ENCODE peak calls at places on chromosomes 6 and 20, in six cellular contexts. T is activated CD8-positive, alpha-beta memory T cell treated with anti-CD3 and anti-CD28 coated beads for 48 hours; Y is HEK293T; I is AG04450; S is ELF-1; F is tibial artery. K is an unnamed sample.

GRCh38 chr6:12538881-12539357 is 177.6 kb upstream of the PHACTR1 start:
- DNase-seq in F (peak), I (no peak), T (no peak), S (peak), Y (no peak), K (no peak)

GRCh38 chr6:104688283-104688969 is 171.3 kb downstream of the HACE1 start:
- DNase-seq in F (no peak), T (no peak), I (no peak), Y (no peak), S (no peak), K (no peak)

GRCh38 chr6:26012061-26012460 is 49.5 kb downstream of the TRIM38 start:
- DNase-seq in T (no peak), Y (no peak), F (no peak), I (no peak), S (no peak), K (no peak)

GRCh38 chr6:139029470-139030210 is 1.1 kb downstream of the ABRACL start:
- DNase-seq in S (peak), Y (peak), I (peak), F (peak), T (no peak), K (peak)

GRCh38 chr20:4864292-4864691 is 137.0 kb downstream of the SLC23A2 start:
- DNase-seq in Y (no peak), T (no peak), S (no peak), I (no peak), F (no peak), K (no peak)

GRCh38 chr6:99836471-99836870 is 157.6 kb downstream of the MCHR2 start:
- DNase-seq in T (no peak), Y (no peak), F (no peak), S (no peak), I (no peak), K (no peak)

GRCh38 chr6:2035046-2035445 is 210.4 kb downstream of the GMDS start:
- DNase-seq in S (no peak), T (no peak), F (no peak), Y (no peak), I (no peak), K (no peak)

GRCh38 chr20:45313065-45313695 is 5.1 kb upstream of the MATN4 start:
- DNase-seq in F (no peak), Y (no peak), T (no peak), I (no peak), S (no peak), K (no peak)

GRCh38 chr6:155486795-155487294 is 31.2 kb upstream of the NOX3 start:
- DNase-seq in I (no peak), Y (no peak), F (no peak), S (no peak), T (no peak), K (no peak)

GRCh38 chr6:112050417-112050816 is 3.5 kb upstream of the CCN6 start:
- DNase-seq in F (no peak), S (no peak), I (no peak), Y (no peak), T (no peak), K (no peak)

K was measured in progenitor cell of endocrine pancreas.